ENCODE peak calls at places on chromosomes 13 and 19, in eight cellular contexts. U is pancreas; J is activated T-cell treated with anti-CD3 and anti-CD28 coated beads, Interleukin-2, amount 50 U/mL, for 72 hours; D is stimulated activated naive B cell treated with anti-CD40 and anti-IgM and Interleukin-4, amounts not matched to agents 10 μg/mL and 1 μg/mL and 100 μg/mL, for 72 hours; Q is NCI-H1417; F is IMR-90; A is heart right ventricle; S is GM04503. R is an unnamed sample.

GRCh38 chr13:113812140-113813036 is 51.5 kb downstream of the GAS6 start:
- DNase-seq in U (peak; percentile 51), J (no peak), D (no peak), Q (no peak), F (no peak), A (no peak), S (no peak), R (no peak)

GRCh38 chr19:952680-953500 is 27.1 kb downstream of the ARID3A start:
- DNase-seq in U (no peak), J (no peak), D (no peak), Q (no peak), F (no peak), A (no peak), S (no peak), R (no peak)

GRCh38 chr13:75226092-75226491 is 255.9 kb downstream of the TBC1D4 start:
- DNase-seq in U (no peak), J (no peak), D (no peak), Q (no peak), F (no peak), A (no peak), S (no peak), R (no peak)

GRCh38 chr19:15696654-15697194 is 23.8 kb downstream of the CYP4F12 start:
- DNase-seq in U (no peak), J (no peak), D (no peak), Q (no peak), F (no peak), A (no peak), S (no peak), R (no peak)

GRCh38 chr19:6774821-6775707 is 2.6 kb downstream of the VAV1 start:
- DNase-seq in U (no peak), J (no peak), D (no peak), Q (no peak), F (no peak), A (no peak), S (no peak), R (no peak)

GRCh38 chr19:13134626-13135025 is 15.5 kb downstream of the STX10 start:
- DNase-seq in U (no peak), J (no peak), D (no peak), Q (no peak), F (no peak), A (no peak), S (no peak), R (no peak)

GRCh38 chr13:98173431-98173921 is 3.6 kb downstream of the RNF113B start:
- DNase-seq in U (no peak), J (no peak), D (no peak), Q (no peak), F (peak; percentile 99), A (no peak), S (peak; percentile 99), R (peak; percentile 96)

GRCh38 chr19:8445488-8446001 is 770 bp downstream of the HNRNPM start:
- DNase-seq in U (peak; percentile 84), J (peak; percentile 69), D (peak; percentile 12), Q (no peak), F (no peak), A (peak; percentile 69), S (no peak), R (no peak)

GRCh38 chr13:42574435-42575311 is 721 bp downstream of the TNFSF11 start:
- DNase-seq in U (peak; percentile 58), J (peak; percentile 58), D (peak; percentile 54), Q (no peak), F (no peak), A (no peak), S (no peak), R (no peak)

GRCh38 chr13:45604892-45605291 is 10.6 kb downstream of the ERICH6B start:
- DNase-seq in U (no peak), J (no peak), D (no peak), Q (no peak), F (no peak), A (no peak), S (no peak), R (no peak)

GRCh38 chr13:38872693-38873092 is 117.9 kb downstream of the STOML3 start:
- DNase-seq in U (peak; percentile 59), J (peak; percentile 36), D (peak; percentile 15), Q (peak; percentile 6), F (peak; percentile 5), A (peak; percentile 24), S (no peak), R (no peak)

GRCh38 chr19:30107351-30107750 is 165.3 kb downstream of the URI1 start:
- DNase-seq in U (no peak), J (no peak), D (no peak), Q (no peak), F (no peak), A (no peak), S (no peak), R (no peak)

GRCh38 chr13:42153371-42153770 is 104.9 kb downstream of the DGKH start:
- DNase-seq in U (no peak), J (no peak), D (no peak), Q (no peak), F (peak; percentile 18), A (no peak), S (no peak), R (no peak)

GRCh38 chr13:93345061-93345460 is 118.5 kb downstream of the GPC6 start:
- DNase-seq in U (no peak), J (no peak), D (no peak), Q (no peak), F (no peak), A (no peak), S (no peak), R (no peak)

GRCh38 chr13:35838356-35838755 is 292.8 kb downstream of the DCLK1 start:
- DNase-seq in U (no peak), J (no peak), D (no peak), Q (no peak), F (peak; percentile 85), A (no peak), S (peak; percentile 79), R (peak; percentile 33)

GRCh38 chr13:33111414-33112110 is 95.3 kb downstream of the KL start:
- DNase-seq in U (no peak), J (no peak), D (no peak), Q (no peak), F (peak; percentile 61), A (peak; percentile 37), S (peak; percentile 69), R (no peak)

GRCh38 chr13:44243198-44243852 is 130.3 kb upstream of the SERP2 start:
- DNase-seq in U (no peak), J (peak; percentile 46), D (peak; percentile 4), Q (peak; percentile 72), F (peak; percentile 74), A (peak; percentile 57), S (no peak), R (no peak)

GRCh38 chr19:40335855-40336700 is 12.1 kb downstream of the C19orf47 start:
- DNase-seq in U (no peak), J (no peak), D (no peak), Q (no peak), F (no peak), A (no peak), S (no peak), R (no peak)

GRCh38 chr13:49421391-49421790 is 22.5 kb downstream of the CAB39L start:
- DNase-seq in U (no peak), J (peak; percentile 33), D (peak; percentile 6), Q (no peak), F (no peak), A (no peak), S (no peak), R (no peak)

GRCh38 chr19:862529-863304 is 3.3 kb downstream of the CFD start:
- DNase-seq in U (no peak), J (peak; percentile 88), D (peak; percentile 54), Q (peak; percentile 44), F (peak; percentile 17), A (no peak), S (no peak), R (no peak)

GRCh38 chr13:43316997-43317396 is 293.6 kb downstream of the DNAJC15 start:
- DNase-seq in U (no peak), J (no peak), D (no peak), Q (no peak), F (peak; percentile 67), A (peak; percentile 8), S (no peak), R (no peak)

GRCh38 chr13:77833331-77833863 is 85.2 kb downstream of the EDNRB start:
- DNase-seq in U (no peak), J (no peak), D (no peak), Q (no peak), F (peak; percentile 88), A (peak; percentile 24), S (no peak), R (no peak)

GRCh38 chr19:926595-927043 is 784 bp downstream of the ARID3A start:
- DNase-seq in U (no peak), J (peak; percentile 62), D (peak; percentile 71), Q (peak; percentile 22), F (no peak), A (peak; percentile 63), S (no peak), R (no peak)

GRCh38 chr13:50800091-50800739 is 43.3 kb downstream of the DLEU7 start:
- DNase-seq in U (no peak), J (no peak), D (peak; percentile 41), Q (no peak), F (no peak), A (no peak), S (no peak), R (no peak)

GRCh38 chr13:101545521-101545920 is 93.0 kb downstream of the ITGBL1 start:
- DNase-seq in U (no peak), J (no peak), D (no peak), Q (no peak), F (peak; percentile 61), A (no peak), S (no peak), R (no peak)

GRCh38 chr13:27920677-27921420 is 1.0 kb downstream of the PDX1 start:
- DNase-seq in U (peak; percentile 65), J (peak; percentile 21), D (no peak), Q (peak; percentile 25), F (peak; percentile 6), A (no peak), S (no peak), R (no peak)